ENCODE peak calls at places on chromosomes 4 and X, in ten cellular contexts. W is DMS153; G is choroid plexus epithelial cell; O is HFFc6; P is T-cell; D is hypothalamus; X is naive thymus-derived CD8-positive, alpha-beta T cell; Q is stimulated activated CD4-positive, alpha-beta T cell treated with anti-CD3 and anti-CD28 coated beads, Interleukin-1b, Interleukin-23, amount 100 ng/mL, for 24 hours; I is progenitor cell of endocrine pancreas; Y is mucosa of gallbladder. K is an unnamed sample.

GRCh38 chrX:79081895-79082512 is 62.5 kb upstream of the GPR174 start:
- DNase-seq in W (peak), G (peak), O (peak), P (peak), D (no peak), X (peak), Q (no peak), I (no peak), Y (peak), K (peak)

GRCh38 chr4:173782660-173783059 is 252.6 kb upstream of the HAND2 start:
- DNase-seq in W (no peak), G (no peak), O (no peak), P (no peak), D (no peak), X (no peak), Q (no peak), I (no peak), Y (no peak), K (no peak)

GRCh38 chrX:2360731-2361130 is 140.0 kb downstream of the DHRSX start:
- DNase-seq in W (no peak), G (peak), O (no peak), P (no peak), D (no peak), X (no peak), Q (no peak), I (no peak), Y (no peak), K (no peak)

GRCh38 chr4:40264497-40264896 is 67.7 kb downstream of the RHOH start:
- DNase-seq in W (no peak), G (peak), O (peak), P (no peak), D (no peak), X (no peak), Q (no peak), I (no peak), Y (no peak), K (no peak)

GRCh38 chr4:29770627-29771026 is 949.5 kb upstream of the PCDH7 start:
- DNase-seq in W (no peak), G (no peak), O (no peak), P (no peak), D (no peak), X (no peak), Q (no peak), I (no peak), Y (no peak), K (no peak)

GRCh38 chr4:82623284-82623683 is 61.5 kb upstream of the TMEM150C start:
- DNase-seq in W (no peak), G (no peak), O (no peak), P (no peak), D (no peak), X (no peak), Q (no peak), I (no peak), Y (no peak), K (no peak)

GRCh38 chr4:60923075-60923474 is 277.1 kb upstream of the ADGRL3 start:
- DNase-seq in W (peak), G (no peak), O (no peak), P (no peak), D (no peak), X (no peak), Q (no peak), I (no peak), Y (no peak), K (no peak)

GRCh38 chr4:125762537-125762936 is 447.8 kb downstream of the FAT4 start:
- DNase-seq in W (no peak), G (peak), O (no peak), P (no peak), D (no peak), X (no peak), Q (no peak), I (no peak), Y (no peak), K (no peak)

GRCh38 chrX:46117234-46117633 is 428.0 kb downstream of the ZNF674 start:
- DNase-seq in W (no peak), G (no peak), O (no peak), P (no peak), D (no peak), X (no peak), Q (no peak), I (no peak), Y (no peak), K (no peak)

GRCh38 chrX:53288173-53288572 is 6.8 kb upstream of the IQSEC2 start:
- DNase-seq in W (no peak), G (no peak), O (no peak), P (peak), D (peak), X (peak), Q (no peak), I (no peak), Y (no peak), K (peak)

GRCh38 chrX:128142745-128143144 is 90.5 kb upstream of the ACTRT1 start:
- DNase-seq in W (no peak), G (no peak), O (no peak), P (no peak), D (no peak), X (no peak), Q (no peak), I (no peak), Y (no peak), K (no peak)

GRCh38 chrX:40996886-40997530 is 88.2 kb upstream of the USP9X start:
- DNase-seq in W (no peak), G (peak), O (peak), P (no peak), D (no peak), X (no peak), Q (no peak), I (no peak), Y (peak), K (no peak)